ENCODE peak calls at places on chromosomes 2 and 18, in eight cellular contexts. One of them, this sample, is unnamed.
A peak's percentile ranks its signal among the peaks of the same experiment; 100 is the strongest.

GRCh38 chr2:200471928-200472645 is 37.8 kb downstream of the KCTD18 start:
- DNase-seq in LHCN-M2: no peak
- DNase-seq in AG04450: no peak
- DNase-seq in naive thymus-derived CD8-positive, alpha-beta T cell: no peak
- DNase-seq in retina: no peak
- DNase-seq in effector CD4-positive, alpha-beta T cell: no peak
- DNase-seq in HEK293T: no peak
- DNase-seq in activated CD8-positive, alpha-beta memory T cell treated with anti-CD3 and anti-CD28 coated beads for 1 hour: no peak
- DNase-seq in this sample: no peak

GRCh38 chr2:88028931-88029330 is 12.6 kb upstream of the RNU2-63P start:
- DNase-seq in effector CD4-positive, alpha-beta T cell: no peak
- DNase-seq in AG04450: no peak
- DNase-seq in activated CD8-positive, alpha-beta memory T cell treated with anti-CD3 and anti-CD28 coated beads for 1 hour: no peak
- DNase-seq in naive thymus-derived CD8-positive, alpha-beta T cell: no peak
- DNase-seq in LHCN-M2: no peak
- DNase-seq in HEK293T: no peak
- DNase-seq in retina: no peak
- DNase-seq in this sample: no peak

GRCh38 chr2:142037051-142037450 is 93.8 kb downstream of the LRP1B start:
- DNase-seq in AG04450: no peak
- DNase-seq in activated CD8-positive, alpha-beta memory T cell treated with anti-CD3 and anti-CD28 coated beads for 1 hour: no peak
- DNase-seq in retina: peak; percentile 67
- DNase-seq in effector CD4-positive, alpha-beta T cell: no peak
- DNase-seq in HEK293T: peak; percentile 6
- DNase-seq in LHCN-M2: no peak
- DNase-seq in naive thymus-derived CD8-positive, alpha-beta T cell: no peak
- DNase-seq in this sample: no peak

GRCh38 chr2:149422337-149422990 is 92.1 kb downstream of the LYPD6 start:
- DNase-seq in LHCN-M2: peak; percentile 35
- DNase-seq in AG04450: no peak
- DNase-seq in activated CD8-positive, alpha-beta memory T cell treated with anti-CD3 and anti-CD28 coated beads for 1 hour: no peak
- DNase-seq in HEK293T: no peak
- DNase-seq in naive thymus-derived CD8-positive, alpha-beta T cell: no peak
- DNase-seq in effector CD4-positive, alpha-beta T cell: no peak
- DNase-seq in retina: no peak
- DNase-seq in this sample: no peak

GRCh38 chr2:229714080-229714735 is at the start of gene DNER:
- DNase-seq in activated CD8-positive, alpha-beta memory T cell treated with anti-CD3 and anti-CD28 coated beads for 1 hour: peak; percentile 27
- DNase-seq in retina: no peak
- DNase-seq in HEK293T: peak; percentile 80
- DNase-seq in effector CD4-positive, alpha-beta T cell: no peak
- DNase-seq in LHCN-M2: no peak
- DNase-seq in naive thymus-derived CD8-positive, alpha-beta T cell: no peak
- DNase-seq in AG04450: no peak
- DNase-seq in this sample: no peak

GRCh38 chr2:218259099-218259921 is 1.5 kb upstream of the GPBAR1 start:
- DNase-seq in naive thymus-derived CD8-positive, alpha-beta T cell: no peak
- DNase-seq in LHCN-M2: no peak
- DNase-seq in HEK293T: no peak
- DNase-seq in AG04450: no peak
- DNase-seq in retina: no peak
- DNase-seq in effector CD4-positive, alpha-beta T cell: no peak
- DNase-seq in activated CD8-positive, alpha-beta memory T cell treated with anti-CD3 and anti-CD28 coated beads for 1 hour: no peak
- DNase-seq in this sample: no peak

GRCh38 chr2:207513577-207514257 is 16.0 kb upstream of the CREB1 start:
- DNase-seq in HEK293T: no peak
- DNase-seq in naive thymus-derived CD8-positive, alpha-beta T cell: no peak
- DNase-seq in retina: no peak
- DNase-seq in activated CD8-positive, alpha-beta memory T cell treated with anti-CD3 and anti-CD28 coated beads for 1 hour: no peak
- DNase-seq in AG04450: peak; percentile 80
- DNase-seq in effector CD4-positive, alpha-beta T cell: no peak
- DNase-seq in LHCN-M2: peak; percentile 98
- DNase-seq in this sample: no peak

GRCh38 chr18:8806105-8806797 is 100.9 kb downstream of the MTCL1 start:
- DNase-seq in retina: no peak
- DNase-seq in activated CD8-positive, alpha-beta memory T cell treated with anti-CD3 and anti-CD28 coated beads for 1 hour: no peak
- DNase-seq in LHCN-M2: no peak
- DNase-seq in AG04450: no peak
- DNase-seq in naive thymus-derived CD8-positive, alpha-beta T cell: no peak
- DNase-seq in effector CD4-positive, alpha-beta T cell: no peak
- DNase-seq in HEK293T: no peak
- DNase-seq in this sample: no peak

GRCh38 chr2:44943031-44943692 is 1.7 kb downstream of the SIX3 start:
- DNase-seq in activated CD8-positive, alpha-beta memory T cell treated with anti-CD3 and anti-CD28 coated beads for 1 hour: no peak
- DNase-seq in effector CD4-positive, alpha-beta T cell: no peak
- DNase-seq in retina: peak; percentile 59
- DNase-seq in LHCN-M2: no peak
- DNase-seq in naive thymus-derived CD8-positive, alpha-beta T cell: no peak
- DNase-seq in HEK293T: no peak
- DNase-seq in AG04450: no peak
- DNase-seq in this sample: no peak

GRCh38 chr2:18795881-18796280 is 206.5 kb upstream of the NT5C1B start:
- DNase-seq in AG04450: no peak
- DNase-seq in LHCN-M2: no peak
- DNase-seq in naive thymus-derived CD8-positive, alpha-beta T cell: no peak
- DNase-seq in effector CD4-positive, alpha-beta T cell: no peak
- DNase-seq in HEK293T: no peak
- DNase-seq in activated CD8-positive, alpha-beta memory T cell treated with anti-CD3 and anti-CD28 coated beads for 1 hour: no peak
- DNase-seq in retina: no peak
- DNase-seq in this sample: no peak

GRCh38 chr2:115771516-115771915 is 1329.1 kb downstream of the DPP10 start:
- DNase-seq in effector CD4-positive, alpha-beta T cell: no peak
- DNase-seq in activated CD8-positive, alpha-beta memory T cell treated with anti-CD3 and anti-CD28 coated beads for 1 hour: no peak
- DNase-seq in AG04450: no peak
- DNase-seq in naive thymus-derived CD8-positive, alpha-beta T cell: no peak
- DNase-seq in LHCN-M2: no peak
- DNase-seq in retina: no peak
- DNase-seq in HEK293T: no peak
- DNase-seq in this sample: no peak

GRCh38 chr18:5456577-5457466 is 87.0 kb downstream of the EPB41L3 start:
- DNase-seq in retina: peak; percentile 78
- DNase-seq in effector CD4-positive, alpha-beta T cell: no peak
- DNase-seq in naive thymus-derived CD8-positive, alpha-beta T cell: no peak
- DNase-seq in AG04450: no peak
- DNase-seq in HEK293T: peak; percentile 26
- DNase-seq in activated CD8-positive, alpha-beta memory T cell treated with anti-CD3 and anti-CD28 coated beads for 1 hour: no peak
- DNase-seq in LHCN-M2: no peak
- DNase-seq in this sample: no peak

GRCh38 chr2:218806346-218806978 is 24.5 kb downstream of the CYP27A1 start:
- DNase-seq in activated CD8-positive, alpha-beta memory T cell treated with anti-CD3 and anti-CD28 coated beads for 1 hour: no peak
- DNase-seq in AG04450: peak; percentile 84
- DNase-seq in naive thymus-derived CD8-positive, alpha-beta T cell: no peak
- DNase-seq in retina: no peak
- DNase-seq in LHCN-M2: peak; percentile 99
- DNase-seq in effector CD4-positive, alpha-beta T cell: no peak
- DNase-seq in HEK293T: peak; percentile 30
- DNase-seq in this sample: no peak

GRCh38 chr2:241571821-241572620 is 13.5 kb downstream of the BOK start:
- DNase-seq in AG04450: no peak
- DNase-seq in LHCN-M2: no peak
- DNase-seq in retina: no peak
- DNase-seq in HEK293T: no peak
- DNase-seq in activated CD8-positive, alpha-beta memory T cell treated with anti-CD3 and anti-CD28 coated beads for 1 hour: no peak
- DNase-seq in naive thymus-derived CD8-positive, alpha-beta T cell: no peak
- DNase-seq in effector CD4-positive, alpha-beta T cell: no peak
- DNase-seq in this sample: no peak

GRCh38 chr18:75854174-75854573 is 426.7 kb upstream of the SMIM21 start:
- DNase-seq in effector CD4-positive, alpha-beta T cell: no peak
- DNase-seq in naive thymus-derived CD8-positive, alpha-beta T cell: no peak
- DNase-seq in activated CD8-positive, alpha-beta memory T cell treated with anti-CD3 and anti-CD28 coated beads for 1 hour: no peak
- DNase-seq in AG04450: no peak
- DNase-seq in retina: no peak
- DNase-seq in HEK293T: peak; percentile 17
- DNase-seq in LHCN-M2: no peak
- DNase-seq in this sample: no peak

GRCh38 chr18:55253814-55254213 is 294.6 kb upstream of the CCDC68 start:
- DNase-seq in naive thymus-derived CD8-positive, alpha-beta T cell: no peak
- DNase-seq in LHCN-M2: no peak
- DNase-seq in HEK293T: no peak
- DNase-seq in effector CD4-positive, alpha-beta T cell: no peak
- DNase-seq in retina: no peak
- DNase-seq in AG04450: no peak
- DNase-seq in activated CD8-positive, alpha-beta memory T cell treated with anti-CD3 and anti-CD28 coated beads for 1 hour: no peak
- DNase-seq in this sample: no peak

GRCh38 chr18:33871363-33872025 is 293.5 kb downstream of the ASXL3 start:
- DNase-seq in activated CD8-positive, alpha-beta memory T cell treated with anti-CD3 and anti-CD28 coated beads for 1 hour: no peak
- DNase-seq in AG04450: no peak
- DNase-seq in effector CD4-positive, alpha-beta T cell: no peak
- DNase-seq in HEK293T: peak; percentile 10
- DNase-seq in retina: peak; percentile 13
- DNase-seq in LHCN-M2: no peak
- DNase-seq in naive thymus-derived CD8-positive, alpha-beta T cell: no peak
- DNase-seq in this sample: no peak

This sample was measured in cortex of kidney.